ENCODE peak calls at places on chromosomes 1 and 21, in four cellular contexts. P is BE2C, C is sigmoid colon, O is upper lobe of right lung. R is an unnamed sample. For H3K27me3 and H3K36me3, the result is how much of the 10 kb centered on the place peaks cover.

GRCh38 chr1:54870869-54871268 is 16.1 kb downstream of the DHCR24 start:
- DNase-seq in C (no peak), P (no peak), O (no peak), R (no peak)

GRCh38 chr1:109821831-109822745 is 58.4 kb upstream of the EPS8L3 start:
- DNase-seq in P (no peak), O (no peak), C (peak), R (no peak)

GRCh38 chr1:155648207-155649147 is 38.5 kb downstream of the MSTO1 start:
- DNase-seq in C (no peak), P (no peak), O (no peak), R (peak)

GRCh38 chr1:95048332-95048731 is 24.4 kb downstream of the ALG14 start:
- DNase-seq in P (no peak), C (no peak), O (no peak), R (no peak)

GRCh38 chr1:91585982-91586381 is 85.3 kb downstream of the CDC7 start:
- DNase-seq in C (no peak), O (no peak), P (no peak), R (no peak)

GRCh38 chr1:243459059-243459458 is 203.2 kb downstream of the SDCCAG8 start:
- DNase-seq in O (no peak), C (no peak), P (no peak), R (no peak)

GRCh38 chr1:18681423-18681835 is 50.8 kb downstream of the PAX7 start:
- DNase-seq in C (no peak), P (no peak), O (no peak), R (peak)

GRCh38 chr1:227317541-227318002 is 720 bp downstream of the CDC42BPA start:
- DNase-seq in O (no peak), C (peak), P (peak), R (peak)

GRCh38 chr1:208431721-208432120 is 187.5 kb upstream of the PLXNA2 start:
- DNase-seq in O (no peak), P (no peak), C (no peak), R (no peak)

GRCh38 chr21:28767523-28767922 is 225.2 kb downstream of the LTN1 start:
- DNase-seq in C (no peak), O (no peak), P (no peak), R (no peak)

GRCh38 chr1:201371841-201372240 is 5.6 kb downstream of the TNNT2 start:
- DNase-seq in P (no peak), C (no peak), O (no peak), R (no peak)

GRCh38 chr1:2822621-2823145 is 21.2 kb upstream of the TTC34 start:
- DNase-seq in C (no peak), P (no peak), O (no peak), R (no peak)

GRCh38 chr1:42533101-42533863 is 70.2 kb downstream of the CCDC30 start:
- DNase-seq in P (no peak), O (no peak), C (no peak), R (peak)

GRCh38 chr1:19309123-19309813 is 2.7 kb downstream of the AKR7A2 start:
- DNase-seq in C (no peak), P (no peak), O (no peak), R (peak)

GRCh38 chr1:197521118-197521739 is 253.2 kb downstream of the CRB1 start:
- DNase-seq in C (no peak), O (no peak), P (peak), R (peak)

GRCh38 chr1:226066415-226067077 is 4.0 kb downstream of the H3-3A start:
- DNase-seq in C (no peak), O (no peak), P (no peak), R (no peak)

GRCh38 chr1:56537660-56538059 is 41.7 kb downstream of the PLPP3 start:
- DNase-seq in P (no peak), O (no peak), C (no peak), R (no peak)

GRCh38 chr1:180345148-180345547 is 115.1 kb downstream of the LHX4 start:
- DNase-seq in O (no peak), P (no peak), C (no peak), R (no peak)

GRCh38 chr1:112727716-112728115 is 12.6 kb upstream of the PPM1J start:
- DNase-seq in O (no peak), P (no peak), C (no peak), R (no peak)

GRCh38 chr1:89780721-89781120 is 40.1 kb upstream of the LRRC8D start:
- DNase-seq in O (no peak), C (no peak), P (no peak), R (no peak)

GRCh38 chr1:226634156-226634588 is 85.6 kb downstream of the STUM start:
- DNase-seq in C (peak), P (peak), O (peak), R (peak)

GRCh38 chr1:21641967-21642366 is 27.2 kb downstream of the RAP1GAP start:
- DNase-seq in C (no peak), O (no peak), P (no peak), R (no peak)

GRCh38 chr1:213982814-213983588 is 4.8 kb upstream of the PROX1 start:
- DNase-seq in P (peak), O (no peak), C (no peak), R (peak)
- H3K4me3 ChIP-seq in P (peak), O (peak), C (peak), R (peak)

GRCh38 chr1:174036204-174036603 is 14.0 kb upstream of the RC3H1 start:
- DNase-seq in P (no peak), O (no peak), C (no peak), R (no peak)

GRCh38 chr1:174032823-174033222 is 10.7 kb upstream of the RC3H1 start:
- DNase-seq in O (no peak), P (no peak), C (no peak), R (no peak)

GRCh38 chr1:174028495-174028894 is 6.3 kb upstream of the RC3H1 start:
- DNase-seq in C (no peak), P (no peak), O (no peak), R (no peak)

GRCh38 chr1:174036798-174037197 is 14.6 kb upstream of the RC3H1 start:
- DNase-seq in P (no peak), O (no peak), C (no peak), R (no peak)

GRCh38 chr1:174031099-174031498 is 8.9 kb upstream of the RC3H1 start:
- DNase-seq in O (no peak), P (no peak), C (no peak), R (no peak)
- H3K27me3 ChIP-seq in O (under half), P (under half), C (under half), R (under half)

GRCh38 chr21:32597205-32597604 is 11.9 kb upstream of the TCP10L start:
- DNase-seq in P (no peak), O (no peak), C (no peak), R (no peak)

GRCh38 chr21:32595431-32595830 is 10.1 kb upstream of the TCP10L start:
- DNase-seq in C (no peak), P (no peak), O (no peak), R (no peak)

GRCh38 chr21:32603131-32603530 is 9.0 kb downstream of the CFAP298 start:
- DNase-seq in P (no peak), C (no peak), O (no peak), R (peak)

GRCh38 chr21:32602099-32602498 is 10.1 kb downstream of the CFAP298 start:
- DNase-seq in C (no peak), P (no peak), O (no peak), R (no peak)

DNA sequence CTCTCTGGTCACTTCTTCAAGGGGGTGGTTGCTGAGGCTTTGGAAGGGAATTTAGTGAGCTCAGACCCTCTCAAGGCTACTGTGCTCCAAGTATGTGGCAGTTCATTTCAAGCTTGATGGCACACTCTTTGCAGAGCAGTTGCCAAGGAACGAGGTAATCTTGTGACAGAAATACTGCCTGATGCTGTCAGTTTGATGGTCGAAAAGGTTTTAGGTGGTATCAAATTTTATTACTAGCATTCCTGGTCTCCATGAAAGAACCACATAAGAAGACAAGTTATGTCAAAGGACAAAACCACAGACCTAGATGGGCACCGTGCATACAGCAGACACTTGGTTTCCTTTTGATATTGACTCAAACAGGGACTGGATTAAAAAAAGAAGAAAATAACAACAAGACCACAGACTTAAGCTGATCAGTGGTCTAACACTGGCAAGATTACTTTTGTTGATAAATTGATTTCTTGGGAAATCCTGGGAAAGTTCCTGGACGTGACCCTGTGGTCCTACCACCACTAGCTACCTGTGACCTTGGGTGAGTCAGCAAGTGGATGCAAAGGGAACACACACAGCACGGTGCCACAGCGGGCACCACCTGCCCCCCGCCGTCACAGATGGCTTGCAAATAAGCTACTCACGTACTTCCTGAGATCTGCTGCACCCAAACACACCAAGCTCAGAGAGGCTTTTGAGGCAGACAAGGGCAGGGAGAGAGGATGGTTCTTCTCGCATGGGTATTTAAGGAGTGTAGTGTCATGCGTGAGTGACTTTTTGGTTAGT is 12.8 kb downstream of the CFAP298 start:
- DNase-seq in C (no peak), O (no peak), P (no peak), R (no peak)
- H3K36me3 ChIP-seq in C (under half), O (under half), P (under half), R (under half)

DNA sequence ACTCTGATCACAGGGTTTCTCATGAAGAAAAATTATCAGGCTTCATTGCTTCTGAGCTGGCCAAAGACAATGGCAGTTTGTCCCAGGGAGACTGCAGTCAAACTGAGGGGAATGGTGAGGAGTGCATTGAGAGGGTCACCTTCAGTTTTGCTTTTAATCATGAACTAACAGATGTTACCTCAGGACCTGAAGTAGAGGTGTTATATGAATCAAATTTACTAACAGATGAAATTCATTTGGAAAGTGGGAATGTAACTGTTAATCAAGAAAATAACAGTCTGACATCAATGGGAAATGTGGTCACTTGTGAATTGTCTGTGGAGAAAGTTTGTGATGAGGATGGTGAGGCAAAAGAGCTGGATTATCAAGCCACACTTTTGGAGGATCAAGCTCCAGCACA is 79.4 kb upstream of the BMP8A start:
- DNase-seq in O (no peak), P (no peak), C (no peak), R (no peak)
- H3K4me3 ChIP-seq in O (peak), P (no peak), C (peak), R (no peak)

GRCh38 chr1:156648496-156648895 is 6.6 kb downstream of the BCAN start:
- DNase-seq in O (no peak), C (no peak), P (no peak), R (peak)
- H3K27me3 ChIP-seq in O (half or more), C (under half), P (under half), R (half or more)

GRCh38 chr1:184881941-184882648 is 92.2 kb downstream of the NIBAN1 start:
- DNase-seq in P (no peak), C (no peak), O (no peak), R (peak)
- H3K36me3 ChIP-seq in P (under half), C (under half), O (under half), R (under half)

GRCh38 chr1:52927219-52928082 is at the start of gene SCP2:
- DNase-seq in C (peak), P (peak), O (peak), R (peak)
- H3K4me3 ChIP-seq in C (peak), P (peak), O (peak), R (peak)

R was measured in H7.